ENCODE peak calls at places on chromosomes 12 and 14, in four cellular contexts. E is psoas muscle, A is heart right ventricle, R is heart left ventricle. B is an unnamed sample.

GRCh38 chr12:77339610-77340009 is 274.2 kb upstream of the E2F7 start:
- DNase-seq in E (no peak), A (no peak), R (no peak), B (peak; percentile 56)

GRCh38 chr12:30691122-30691879 is 4.4 kb downstream of the IPO8 start:
- DNase-seq in E (peak; percentile 61), A (no peak), R (no peak), B (no peak)

GRCh38 chr14:24251880-24252288 is 9.5 kb upstream of the TINF2 start:
- DNase-seq in E (no peak), A (no peak), R (no peak), B (no peak)

GRCh38 chr12:111247083-111247783 is 121.7 kb downstream of the PHETA1 start:
- DNase-seq in E (no peak), A (no peak), R (no peak), B (no peak)

GRCh38 chr12:53626702-53627169 is 554 bp upstream of the ATF7 start:
- DNase-seq in E (no peak), A (no peak), R (no peak), B (no peak)

GRCh38 chr12:121181181-121181580 is 28.7 kb upstream of the P2RX4 start:
- DNase-seq in E (no peak), A (no peak), R (no peak), B (peak; percentile 36)

GRCh38 chr12:40560848-40561247 is 131.4 kb upstream of the CNTN1 start:
- DNase-seq in E (no peak), A (no peak), R (no peak), B (no peak)

GRCh38 chr12:19963972-19964371 is 404.4 kb upstream of the PDE3A start:
- DNase-seq in E (no peak), A (no peak), R (no peak), B (no peak)

GRCh38 chr14:67541448-67542387 is 8.6 kb downstream of the PLEKHH1 start:
- DNase-seq in E (no peak), A (no peak), R (no peak), B (no peak)

GRCh38 chr14:104001003-104001402 is 58.7 kb upstream of the RD3L start:
- DNase-seq in E (no peak), A (no peak), R (no peak), B (no peak)

GRCh38 chr12:131008461-131009270 is 55.0 kb downstream of the ADGRD1 start:
- DNase-seq in E (no peak), A (no peak), R (no peak), B (no peak)

GRCh38 chr12:95789126-95790024 is 1.2 kb downstream of the NTN4 start:
- DNase-seq in E (peak; percentile 63), A (peak; percentile 46), R (peak; percentile 70), B (peak; percentile 12)

GRCh38 chr14:32679927-32680612 is 258.6 kb upstream of the NPAS3 start:
- DNase-seq in E (no peak), A (no peak), R (no peak), B (no peak)

GRCh38 chr12:24039113-24039525 is 89.6 kb upstream of the SOX5 start:
- DNase-seq in E (no peak), A (no peak), R (no peak), B (no peak)

GRCh38 chr12:14771651-14772137 is 31.6 kb downstream of the WBP11 start:
- DNase-seq in E (no peak), A (no peak), R (no peak), B (no peak)

GRCh38 chr12:115755061-115755751 is 522.3 kb downstream of the MED13L start:
- DNase-seq in E (no peak), A (no peak), R (no peak), B (no peak)

GRCh38 chr12:51922762-51923505 is 15.6 kb downstream of the ACVRL1 start:
- DNase-seq in E (peak; percentile 82), A (no peak), R (no peak), B (no peak)

GRCh38 chr12:27193106-27193505 is 51.0 kb upstream of the STK38L start:
- DNase-seq in E (no peak), A (no peak), R (no peak), B (no peak)

GRCh38 chr14:75254381-75254821 is 24.2 kb upstream of the FOS start:
- DNase-seq in E (peak; percentile 75), A (no peak), R (no peak), B (no peak)

GRCh38 chr14:33767721-33768457 is 183.0 kb downstream of the EGLN3 start:
- DNase-seq in E (no peak), A (no peak), R (no peak), B (no peak)

GRCh38 chr14:52299692-52300278 is 14.3 kb upstream of the PTGER2 start:
- DNase-seq in E (no peak), A (no peak), R (no peak), B (no peak)

GRCh38 chr12:71139153-71139735 is 18.6 kb downstream of the TSPAN8 start:
- DNase-seq in E (no peak), A (no peak), R (no peak), B (no peak)

GRCh38 chr14:99242816-99243795 is 28.9 kb downstream of the BCL11B start:
- DNase-seq in E (no peak), A (no peak), R (no peak), B (no peak)

GRCh38 chr14:104331871-104332605 is 193.7 kb downstream of the KIF26A start:
- DNase-seq in E (peak; percentile 40), A (no peak), R (no peak), B (peak; percentile 19)

GRCh38 chr12:49330631-49331359 is 6.2 kb downstream of the C1QL4 start:
- DNase-seq in E (no peak), A (no peak), R (no peak), B (no peak)

DNA sequence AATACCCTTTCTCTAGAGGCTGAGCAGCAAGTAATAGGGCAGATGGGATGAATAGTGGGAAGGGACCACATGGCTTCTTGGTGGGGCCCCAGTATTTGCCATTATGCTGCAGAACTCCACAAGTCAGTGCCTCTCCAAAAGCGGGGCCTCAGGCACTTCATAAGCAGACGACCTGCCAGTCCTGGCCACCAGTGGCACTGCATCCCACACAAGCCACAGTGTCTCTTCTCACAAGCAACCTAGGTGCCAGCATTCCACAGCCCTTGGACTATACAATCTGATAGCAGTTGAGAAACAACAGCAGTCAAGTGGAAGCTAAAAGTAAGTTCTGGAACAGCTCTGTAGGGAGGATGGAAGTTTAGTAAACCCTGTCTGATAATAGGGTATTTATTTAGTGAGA is 4.2 kb upstream of the SLC8A3 start:
- DNase-seq in E (no peak), A (no peak), R (no peak), B (no peak)
- TF ChIP-seq CTCF in E (no peak), A (no peak), R (no peak), B (no peak)

GRCh38 chr12:57620936-57621496 is 9.8 kb downstream of the ARHGEF25 start:
- DNase-seq in E (peak; percentile 66), A (peak; percentile 38), R (no peak), B (no peak)

GRCh38 chr12:57623385-57623784 is 9.6 kb downstream of the B4GALNT1 start:
- DNase-seq in E (no peak), A (no peak), R (no peak), B (no peak)

GRCh38 chr12:57620245-57620935 is 9.2 kb downstream of the ARHGEF25 start:
- DNase-seq in E (no peak), A (no peak), R (no peak), B (no peak)

GRCh38 chr12:57622293-57623245 is 10.4 kb downstream of the B4GALNT1 start:
- DNase-seq in E (no peak), A (no peak), R (no peak), B (no peak)

DNA sequence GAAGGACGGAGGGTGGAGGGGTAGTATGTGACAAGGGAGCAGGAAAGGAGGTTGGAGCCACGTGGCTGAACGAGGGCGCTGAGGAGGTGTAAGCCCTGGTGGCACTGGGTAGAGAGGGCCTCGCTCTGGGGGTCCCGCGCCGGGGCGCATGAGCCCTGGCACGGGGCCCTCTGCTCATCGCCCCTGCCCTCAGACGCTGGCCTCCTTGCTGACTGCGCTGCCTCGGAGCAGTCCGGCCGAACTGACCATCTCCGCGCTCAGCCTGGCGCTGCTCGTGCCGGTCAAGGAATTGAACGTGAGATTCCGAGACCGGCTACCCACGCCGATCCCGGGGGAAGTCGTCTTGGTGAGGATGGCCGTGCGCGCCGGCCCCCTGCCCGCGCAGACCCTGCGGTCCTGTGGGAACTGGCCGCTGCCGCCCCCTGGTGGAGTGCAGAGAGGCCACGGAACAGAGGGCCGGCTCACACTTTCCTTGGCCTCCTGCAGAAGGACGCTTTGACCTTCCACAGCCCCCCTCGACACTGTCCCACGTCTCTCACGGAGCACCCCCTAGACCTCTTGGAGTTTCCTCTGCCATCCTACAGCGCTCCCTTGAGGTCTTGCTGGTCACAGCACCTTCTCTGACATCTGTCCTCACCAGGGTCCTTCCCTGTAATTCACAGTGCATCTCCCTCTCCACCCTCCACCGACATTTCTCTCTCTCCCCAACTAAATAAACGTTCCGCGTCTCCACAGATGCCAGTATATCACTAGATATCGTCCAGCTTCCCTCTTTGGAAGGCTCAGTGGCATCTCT is 10.5 kb downstream of the ARHGEF25 start:
- DNase-seq in E (peak; percentile 81), A (peak; percentile 75), R (peak; percentile 79), B (peak; percentile 61)
- H3K27me3 ChIP-seq in E (peaks cover 12% of the 10 kb centered on the region), A (peaks cover 96% of the 10 kb centered on the region), R (peaks cover 42% of the 10 kb centered on the region), B (no peaks in the 10 kb centered on the region)

DNA sequence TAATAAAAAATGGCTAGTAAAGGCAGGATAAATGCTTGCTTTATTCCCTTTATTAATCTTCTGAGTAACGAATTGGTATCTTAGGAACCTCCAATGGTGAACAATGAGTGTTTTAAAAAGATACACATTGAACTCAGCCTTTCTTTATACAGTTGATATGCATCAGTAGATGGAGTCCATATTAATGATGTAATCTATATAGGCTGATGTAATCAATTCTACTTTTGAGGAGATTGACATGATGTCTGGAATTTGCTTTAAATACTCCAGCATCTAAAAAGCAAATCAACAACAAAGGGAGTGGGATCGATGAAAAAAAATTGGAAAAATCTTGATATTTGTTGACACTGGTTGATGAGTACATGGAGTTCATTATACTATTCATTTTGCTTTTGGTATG is 106.2 kb downstream of the ANO4 start:
- DNase-seq in E (no peak), A (no peak), R (no peak), B (no peak)
- TF ChIP-seq CTCF in E (no peak), A (no peak), R (no peak), B (no peak)

GRCh38 chr14:92258934-92259333 is 64.0 kb upstream of the SLC24A4 start:
- DNase-seq in E (no peak), A (no peak), R (no peak), B (no peak)

GRCh38 chr14:92259613-92260357 is 63.2 kb upstream of the SLC24A4 start:
- DNase-seq in E (no peak), A (no peak), R (no peak), B (no peak)

GRCh38 chr14:92252291-92252690 is 70.7 kb upstream of the SLC24A4 start:
- DNase-seq in E (no peak), A (no peak), R (no peak), B (no peak)

GRCh38 chr14:92253381-92253894 is 69.5 kb upstream of the SLC24A4 start:
- DNase-seq in E (no peak), A (no peak), R (no peak), B (no peak)

DNA sequence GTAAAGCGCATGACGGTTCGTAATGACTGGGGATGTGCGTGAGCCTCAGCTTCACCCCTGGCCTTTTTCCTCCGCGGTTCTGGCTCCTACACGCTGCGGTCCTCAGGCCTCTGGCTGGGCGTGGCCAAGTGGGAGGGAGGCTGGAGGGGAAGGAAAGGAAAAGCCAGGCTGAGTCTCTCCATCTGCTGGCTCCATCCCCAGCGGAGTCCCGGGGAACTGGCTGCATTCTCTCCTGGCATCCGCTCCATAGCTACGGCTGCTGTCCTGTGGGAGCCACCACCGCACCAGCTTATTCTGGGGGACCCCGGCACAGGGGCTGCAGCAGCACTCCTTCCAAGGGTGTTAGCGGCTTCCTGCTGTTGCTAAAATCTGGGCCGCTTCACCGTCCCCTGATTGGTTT is 68.2 kb upstream of the SLC24A4 start:
- DNase-seq in E (peak; percentile 73), A (peak; percentile 56), R (peak; percentile 76), B (peak; percentile 61)
- H3K27me3 ChIP-seq in E (no peaks in the 10 kb centered on the region), A (peaks cover 59% of the 10 kb centered on the region), R (peaks cover 43% of the 10 kb centered on the region), B (peaks cover 10% of the 10 kb centered on the region)

GRCh38 chr14:31270196-31270772 is 62.7 kb upstream of the HECTD1 start:
- DNase-seq in E (no peak), A (no peak), R (no peak), B (no peak)
- TF ChIP-seq CTCF in E (no peak), A (no peak), R (no peak), B (peak; percentile 10)